ENCODE peak calls at places on chromosomes 3 and 15, in six cellular contexts. D is CD8-positive, alpha-beta T cell; Z is AG10803; V is OCI-LY7; G is foreskin fibroblast; P is GM12865. U is an unnamed sample.

GRCh38 chr15:71802770-71803169 is 7.6 kb upstream of the NR2E3 start:
- DNase-seq in D (no peak), Z (no peak), V (no peak), G (no peak), P (peak; percentile 49), U (no peak)

GRCh38 chr3:190701096-190701532 is 161.4 kb downstream of the GMNC start:
- DNase-seq in D (no peak), Z (peak; percentile 51), V (peak; percentile 40), G (peak; percentile 28), P (peak; percentile 47), U (no peak)

GRCh38 chr3:141556034-141556433 is 69.2 kb downstream of the RASA2 start:
- DNase-seq in D (no peak), Z (no peak), V (no peak), G (no peak), P (no peak), U (no peak)

GRCh38 chr3:195718477-195718984 is 2.2 kb upstream of the MUC20 start:
- DNase-seq in D (no peak), Z (no peak), V (no peak), G (no peak), P (no peak), U (no peak)

GRCh38 chr3:20043825-20044224 is 3.6 kb downstream of the KAT2B start:
- DNase-seq in D (no peak), Z (no peak), V (no peak), G (no peak), P (no peak), U (no peak)

GRCh38 chr15:23648920-23649515 is 1.4 kb upstream of the MAGEL2 start:
- DNase-seq in D (no peak), Z (peak; percentile 4), V (peak; percentile 20), G (no peak), P (no peak), U (no peak)

GRCh38 chr3:9020396-9020795 is 57.1 kb upstream of the RAD18 start:
- DNase-seq in D (no peak), Z (peak; percentile 89), V (no peak), G (no peak), P (no peak), U (no peak)

GRCh38 chr3:31968391-31968926 is 12.6 kb downstream of the OSBPL10 start:
- DNase-seq in D (no peak), Z (peak; percentile 62), V (no peak), G (peak; percentile 38), P (no peak), U (no peak)

GRCh38 chr3:104992618-104993017 is 374.1 kb upstream of the ALCAM start:
- DNase-seq in D (no peak), Z (no peak), V (no peak), G (no peak), P (no peak), U (no peak)

GRCh38 chr3:51940648-51941421 is 869 bp downstream of the RRP9 start:
- DNase-seq in D (peak; percentile 45), Z (peak; percentile 56), V (no peak), G (no peak), P (no peak), U (no peak)

GRCh38 chr3:84601303-84601702 is 357.5 kb upstream of the CADM2 start:
- DNase-seq in D (no peak), Z (no peak), V (peak; percentile 8), G (no peak), P (no peak), U (no peak)

DNA sequence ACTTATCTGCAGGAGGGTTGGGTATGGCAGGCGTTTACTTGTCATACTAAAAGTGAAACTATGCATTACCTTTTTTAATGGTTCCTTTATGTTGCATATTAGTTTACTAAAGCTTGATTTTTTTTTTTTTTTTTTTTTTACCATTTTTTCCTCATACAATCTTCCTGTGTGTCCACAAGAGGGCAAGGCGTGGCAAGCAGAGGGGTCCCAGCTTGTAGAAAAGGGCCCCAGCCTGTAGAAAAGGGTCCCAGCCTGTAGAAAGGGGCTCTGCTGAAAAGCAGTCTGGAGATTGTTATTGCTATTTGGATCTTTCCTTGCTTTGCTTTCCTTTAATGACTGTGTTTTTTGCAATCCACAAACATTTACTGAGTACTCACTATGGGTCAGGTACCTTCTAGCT is 21.9 kb downstream of the MKRN2 start:
- DNase-seq in D (no peak), Z (no peak), V (no peak), G (no peak), P (no peak), U (no peak)
- TF ChIP-seq CTCF in D (peak; percentile 13), Z (peak; percentile 38), V (peak; percentile 46), G (no peak), P (peak; percentile 11), U (peak; percentile 24)

GRCh38 chr3:63872135-63872924 is 8.7 kb downstream of the ATXN7 start:
- DNase-seq in D (no peak), Z (peak; percentile 76), V (no peak), G (peak; percentile 76), P (no peak), U (no peak)
- H3K4me3 ChIP-seq in D (no peak overlapping the region), Z (no peak overlapping the region), V (peak overlapping the region; percentile 8), G (no peak overlapping the region), P (no peak overlapping the region), U (no peak overlapping the region)

GRCh38 chr15:79957741-79958140 is 13.3 kb downstream of the BCL2A1 start:
- DNase-seq in D (no peak), Z (peak; percentile 31), V (no peak), G (no peak), P (no peak), U (no peak)
- TF ChIP-seq CTCF in D (no peak), Z (no peak), V (no peak), G (no peak), P (no peak), U (no peak)

DNA sequence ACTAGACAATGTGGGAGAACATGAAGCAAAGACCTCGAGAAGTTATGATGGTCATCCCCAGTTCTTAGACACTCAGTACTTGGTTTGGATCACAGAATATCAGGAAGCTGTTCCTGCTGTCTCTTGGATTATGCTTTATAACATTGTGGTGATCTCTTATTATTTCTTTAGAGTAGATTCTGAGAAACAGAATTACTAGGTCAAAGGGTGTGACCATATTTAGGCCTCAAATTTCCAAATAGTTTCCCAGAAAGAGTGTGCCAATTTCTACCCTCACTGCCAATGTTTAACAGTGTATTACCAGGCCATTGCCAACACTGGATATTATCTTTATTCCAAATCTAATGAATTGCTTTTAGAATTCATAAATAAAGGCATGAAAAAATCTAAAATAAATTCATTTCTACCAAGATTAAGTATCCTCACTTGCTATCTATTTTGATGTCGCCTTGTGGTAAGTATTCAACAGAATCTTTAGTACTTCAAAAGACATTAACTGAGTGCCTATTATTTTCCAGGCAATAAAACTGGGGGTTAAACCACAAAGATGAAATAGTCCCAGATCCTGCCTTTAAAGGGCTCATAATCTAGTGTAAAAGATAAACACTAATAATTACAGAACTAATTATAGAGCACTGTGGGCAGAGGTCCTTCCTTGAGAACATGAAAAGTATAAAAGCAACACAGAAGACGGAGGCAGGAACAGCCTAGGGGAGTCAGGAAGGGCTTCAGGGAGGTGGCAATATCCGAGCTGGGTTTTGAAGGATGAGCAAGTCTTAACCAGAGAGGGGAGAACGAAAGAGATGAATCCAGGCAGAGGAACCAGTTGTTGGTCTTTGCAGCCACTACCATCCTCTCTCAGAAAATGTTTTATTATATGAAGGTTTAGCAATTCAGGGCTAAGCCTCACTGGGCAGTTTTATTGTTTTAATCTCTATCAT is 86.8 kb downstream of the IGF2BP2 start:
- DNase-seq in D (no peak), Z (no peak), V (no peak), G (no peak), P (no peak), U (no peak)
- H3K4me3 ChIP-seq in D (no peak overlapping the region), Z (no peak overlapping the region), V (no peak overlapping the region), G (no peak overlapping the region), P (no peak overlapping the region), U (no peak overlapping the region)

GRCh38 chr15:91973481-91973880 is 120.0 kb downstream of the SLCO3A1 start:
- DNase-seq in D (no peak), Z (no peak), V (no peak), G (no peak), P (no peak), U (no peak)
- TF ChIP-seq CTCF in D (no peak), Z (no peak), V (peak; percentile 24), G (no peak), P (no peak), U (no peak)

GRCh38 chr3:23314981-23315805 is 112.1 kb downstream of the UBE2E2 start:
- DNase-seq in D (no peak), Z (no peak), V (no peak), G (no peak), P (no peak), U (no peak)
- H3K4me3 ChIP-seq in D (no peak overlapping the region), Z (no peak overlapping the region), V (no peak overlapping the region), G (no peak overlapping the region), P (no peak overlapping the region), U (no peak overlapping the region)

GRCh38 chr3:4119119-4119518 is 184.1 kb upstream of the SETMAR start:
- DNase-seq in D (no peak), Z (no peak), V (no peak), G (no peak), P (no peak), U (no peak)

DNA sequence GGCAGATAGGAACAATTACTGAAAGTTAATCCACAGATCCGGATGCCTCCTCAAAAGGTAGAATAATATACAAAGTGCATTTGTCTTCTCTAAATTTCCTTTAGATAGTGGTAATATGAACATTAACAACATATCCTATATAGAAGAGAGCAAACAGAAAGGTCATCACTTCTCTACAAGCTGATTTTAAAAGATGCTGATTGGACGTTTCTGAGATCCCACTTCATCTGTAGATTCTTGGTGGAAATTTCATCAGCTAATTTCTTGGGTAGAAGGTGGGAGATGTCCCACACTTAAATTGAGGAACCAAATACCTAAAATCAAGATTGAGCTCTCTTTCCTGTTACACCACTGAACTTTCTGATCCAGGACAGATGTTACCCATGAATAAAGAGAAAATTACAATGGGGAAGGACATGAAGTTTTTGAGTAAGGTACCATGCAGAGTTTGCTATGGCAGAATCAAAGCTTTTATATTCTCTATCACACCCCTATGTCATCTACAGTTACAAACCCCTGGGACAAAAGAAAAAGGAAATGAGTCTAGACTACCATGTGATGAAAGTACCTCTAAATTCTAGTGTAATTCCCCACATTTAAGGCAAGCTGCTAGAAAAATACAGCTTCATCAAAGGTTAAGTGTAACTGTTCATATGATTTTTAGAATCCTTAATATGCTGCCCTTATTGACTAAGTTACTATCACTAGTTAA is 189.2 kb upstream of the SETMAR start:
- DNase-seq in D (no peak), Z (no peak), V (no peak), G (no peak), P (no peak), U (no peak)
- TF ChIP-seq CTCF in D (no peak), Z (no peak), V (no peak), G (no peak), P (no peak), U (no peak)

DNA sequence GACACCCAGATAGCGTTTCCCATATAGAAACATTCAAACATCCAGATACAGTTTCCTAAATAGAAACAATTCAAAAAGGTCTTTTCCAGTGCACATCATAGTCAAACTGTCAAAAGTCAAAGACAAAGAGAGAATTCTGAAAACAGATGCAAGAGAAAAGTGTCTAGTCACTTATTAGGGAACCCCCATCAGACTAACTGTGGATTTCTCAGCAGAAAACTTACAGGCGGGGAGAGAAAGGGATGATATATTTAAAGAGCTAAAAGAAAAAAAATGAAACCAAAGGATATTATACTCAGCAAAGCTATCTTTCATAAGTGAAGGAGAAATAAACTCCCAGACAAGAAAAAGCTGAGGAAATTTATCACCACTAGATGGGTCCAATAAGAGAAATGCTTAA is 22.3 kb upstream of the CX3CR1 start:
- DNase-seq in D (no peak), Z (no peak), V (no peak), G (no peak), P (no peak), U (no peak)
- H3K4me3 ChIP-seq in D (no peak overlapping the region), Z (no peak overlapping the region), V (no peak overlapping the region), G (no peak overlapping the region), P (no peak overlapping the region), U (no peak overlapping the region)

GRCh38 chr3:108437439-108437838 is 73.0 kb downstream of the MYH15 start:
- DNase-seq in D (no peak), Z (no peak), V (no peak), G (no peak), P (no peak), U (no peak)
- TF ChIP-seq CTCF in D (no peak), Z (no peak), V (peak; percentile 11), G (no peak), P (no peak), U (no peak)

U was measured in GM12864.